ENCODE peak calls at places on chromosomes 4 and X, in seven cellular contexts. V, Q, E, W, K, T and X are unnamed samples.

GRCh38 chrX:44203791-44204190 is 139.7 kb downstream of the EFHC2 start:
- DNase-seq in V (no peak), Q (no peak), E (no peak), W (no peak), K (no peak), T (no peak), X (no peak)

GRCh38 chrX:2710496-2710895 is 19.4 kb downstream of the CD99 start:
- DNase-seq in V (peak), Q (no peak), E (no peak), W (no peak), K (no peak), T (no peak), X (no peak)

GRCh38 chr4:110196206-110196870 is 2.1 kb downstream of the ELOVL6 start:
- DNase-seq in V (peak), Q (no peak), E (peak), W (peak), K (peak), T (peak), X (peak)

GRCh38 chr4:169253904-169254303 is 16.9 kb downstream of the SH3RF1 start:
- DNase-seq in V (peak), Q (peak), E (no peak), W (no peak), K (no peak), T (no peak), X (no peak)

GRCh38 chr4:15469402-15470148 is at the start of gene CC2D2A:
- DNase-seq in V (peak), Q (no peak), E (no peak), W (peak), K (no peak), T (peak), X (peak)

GRCh38 chr4:2289311-2289954 is 27.5 kb upstream of the MXD4 start:
- DNase-seq in V (no peak), Q (no peak), E (no peak), W (no peak), K (no peak), T (no peak), X (no peak)

GRCh38 chrX:153378607-153379006 is 22.5 kb downstream of the PNMA6E start:
- DNase-seq in V (no peak), Q (no peak), E (no peak), W (no peak), K (no peak), T (no peak), X (no peak)

GRCh38 chr4:113884655-113885054 is 94.8 kb downstream of the ARSJ start:
- DNase-seq in V (no peak), Q (no peak), E (no peak), W (no peak), K (no peak), T (no peak), X (no peak)

GRCh38 chrX:119757979-119758681 is at the start of gene SOWAHD:
- DNase-seq in V (peak), Q (no peak), E (peak), W (peak), K (peak), T (peak), X (peak)